ENCODE peak calls at places on chromosomes 2 and 18, in ten cellular contexts. H is stimulated activated CD4-positive, alpha-beta T cell treated with anti-CD3 and anti-CD28 coated beads, Interleukin-1b, Interleukin-23, amount 100 ng/mL, for 1 hour; J is Calu3; S is fibroblast of the aortic adventitia; O is T-helper 9 cell; G is mesothelial cell of epicardium; M is caudate nucleus; Z is choroid plexus epithelial cell; D is NCI-H1417; U is AG04449. A is an unnamed sample.

GRCh38 chr18:78518805-78519204 is 460.8 kb upstream of the SALL3 start:
- DNase-seq in H (no peak), J (no peak), S (no peak), O (no peak), G (no peak), M (no peak), Z (no peak), D (no peak), U (no peak), A (no peak)

GRCh38 chr2:207725815-207726578 is 14.6 kb downstream of the CCNYL1 start:
- DNase-seq in H (no peak), J (peak; percentile 39), S (no peak), O (no peak), G (no peak), M (no peak), Z (no peak), D (peak; percentile 6), U (no peak), A (no peak)

GRCh38 chr2:105865222-105865913 is 120.7 kb downstream of the NCK2 start:
- DNase-seq in H (no peak), J (no peak), S (no peak), O (no peak), G (no peak), M (no peak), Z (no peak), D (no peak), U (no peak), A (no peak)

GRCh38 chr2:3143602-3144001 is 234.0 kb downstream of the EIPR1 start:
- DNase-seq in H (no peak), J (no peak), S (no peak), O (no peak), G (no peak), M (no peak), Z (no peak), D (no peak), U (no peak), A (no peak)

GRCh38 chr2:154623819-154624218 is 74.7 kb upstream of the KCNJ3 start:
- DNase-seq in H (no peak), J (peak; percentile 53), S (peak; percentile 6), O (no peak), G (peak; percentile 54), M (peak; percentile 15), Z (peak; percentile 20), D (peak; percentile 10), U (no peak), A (no peak)

GRCh38 chr2:176234966-176235365 is 34.3 kb upstream of the MTX2 start:
- DNase-seq in H (no peak), J (no peak), S (no peak), O (no peak), G (no peak), M (no peak), Z (no peak), D (no peak), U (no peak), A (no peak)

GRCh38 chr18:44914028-44914427 is 233.3 kb downstream of the SETBP1 start:
- DNase-seq in H (no peak), J (no peak), S (no peak), O (no peak), G (no peak), M (no peak), Z (no peak), D (no peak), U (no peak), A (no peak)

GRCh38 chr2:237459226-237459625 is 27.8 kb upstream of the MLPH start:
- DNase-seq in H (no peak), J (no peak), S (peak; percentile 21), O (no peak), G (no peak), M (no peak), Z (no peak), D (no peak), U (no peak), A (no peak)

GRCh38 chr18:73908323-73908722 is 239.3 kb downstream of the FBXO15 start:
- DNase-seq in H (no peak), J (peak; percentile 51), S (peak; percentile 53), O (no peak), G (peak; percentile 60), M (no peak), Z (peak; percentile 68), D (no peak), U (no peak), A (no peak)